ENCODE peak calls at places on chromosomes 4 and X, in nine cellular contexts. S is mammary epithelial cell; C is CD8-positive, alpha-beta T cell; T is Calu3; Y is heart left ventricle; X is GM13977; P is astrocyte; K is suprapubic skin; U is HCT116. V is an unnamed sample.

GRCh38 chr4:6682862-6683590 is 10.7 kb upstream of the S100P start:
- DNase-seq in S (no peak), C (no peak), T (no peak), Y (no peak), X (no peak), P (no peak), K (no peak), U (no peak), V (no peak)

GRCh38 chr4:186936496-186937375 is 213.1 kb upstream of the FAT1 start:
- DNase-seq in S (peak; percentile 79), C (no peak), T (peak; percentile 22), Y (no peak), X (no peak), P (peak; percentile 85), K (no peak), U (peak; percentile 84), V (no peak)

GRCh38 chr4:121785479-121785878 is 15.6 kb upstream of the EXOSC9 start:
- DNase-seq in S (no peak), C (no peak), T (no peak), Y (no peak), X (no peak), P (peak; percentile 41), K (no peak), U (no peak), V (no peak)

GRCh38 chr4:1413687-1414479 is 7.6 kb upstream of the NKX1-1 start:
- DNase-seq in S (no peak), C (no peak), T (no peak), Y (no peak), X (no peak), P (no peak), K (peak; percentile 76), U (no peak), V (peak; percentile 85)

GRCh38 chrX:155293771-155294170 is 29.5 kb upstream of the RAB39B start:
- DNase-seq in S (no peak), C (no peak), T (no peak), Y (no peak), X (no peak), P (no peak), K (no peak), U (no peak), V (no peak)

GRCh38 chr4:187603093-187603395 is 392.5 kb upstream of the ZFP42 start:
- DNase-seq in S (no peak), C (no peak), T (no peak), Y (no peak), X (no peak), P (peak; percentile 98), K (no peak), U (no peak), V (no peak)

GRCh38 chr4:1794809-1795303 is 1.8 kb downstream of the FGFR3 start:
- DNase-seq in S (no peak), C (no peak), T (no peak), Y (no peak), X (peak; percentile 61), P (no peak), K (no peak), U (no peak), V (no peak)

GRCh38 chr4:156723951-156724668 is 247.5 kb downstream of the PDGFC start:
- DNase-seq in S (no peak), C (no peak), T (no peak), Y (no peak), X (no peak), P (no peak), K (no peak), U (no peak), V (peak; percentile 81)

GRCh38 chrX:149837639-149838038 is 43.3 kb upstream of the MAGEA8 start:
- DNase-seq in S (peak; percentile 5), C (no peak), T (no peak), Y (no peak), X (no peak), P (no peak), K (no peak), U (no peak), V (no peak)

GRCh38 chrX:17046478-17047097 is 100.1 kb downstream of the REPS2 start:
- DNase-seq in S (peak; percentile 56), C (peak; percentile 22), T (peak; percentile 74), Y (peak; percentile 43), X (peak; percentile 44), P (no peak), K (no peak), U (peak; percentile 44), V (no peak)

GRCh38 chrX:49058794-49059193 is at the start of gene CCDC120:
- DNase-seq in S (peak; percentile 28), C (no peak), T (peak; percentile 67), Y (no peak), X (no peak), P (no peak), K (no peak), U (no peak), V (no peak)

GRCh38 chrX:53440631-53441517 is 6.7 kb upstream of the HSD17B10 start:
- DNase-seq in S (peak; percentile 72), C (peak; percentile 19), T (peak; percentile 29), Y (peak; percentile 67), X (peak; percentile 14), P (peak; percentile 30), K (peak; percentile 89), U (no peak), V (no peak)

GRCh38 chr4:76811604-76812412 is 86.1 kb downstream of the SOWAHB start:
- DNase-seq in S (no peak), C (no peak), T (no peak), Y (peak; percentile 73), X (no peak), P (peak; percentile 78), K (no peak), U (no peak), V (no peak)

GRCh38 chr4:66279084-66279483 is 608.8 kb upstream of the EPHA5 start:
- DNase-seq in S (no peak), C (no peak), T (no peak), Y (no peak), X (no peak), P (no peak), K (no peak), U (no peak), V (no peak)

GRCh38 chr4:10063544-10064300 is 42.4 kb upstream of the SLC2A9 start:
- DNase-seq in S (peak; percentile 70), C (no peak), T (peak; percentile 16), Y (peak; percentile 68), X (no peak), P (peak; percentile 61), K (no peak), U (peak; percentile 13), V (no peak)

GRCh38 chrX:7996414-7996813 is 69.2 kb upstream of the PNPLA4 start:
- DNase-seq in S (peak; percentile 19), C (peak; percentile 20), T (peak; percentile 10), Y (no peak), X (peak; percentile 40), P (peak; percentile 8), K (no peak), U (no peak), V (no peak)

GRCh38 chr4:154399259-154399974 is 92.2 kb downstream of the DCHS2 start:
- DNase-seq in S (peak; percentile 19), C (no peak), T (no peak), Y (no peak), X (no peak), P (no peak), K (no peak), U (no peak), V (no peak)
- TF ChIP-seq CTCF in S (peak; percentile 26), C (no peak), T (no peak), Y (peak; percentile 40), X (no peak), P (no peak), K (no peak), U (peak; percentile 40), V (peak; percentile 69)

GRCh38 chr4:37826282-37827029 is at the start of gene PGM2:
- DNase-seq in S (peak; percentile 83), C (peak; percentile 91), T (peak; percentile 85), Y (peak; percentile 93), X (peak; percentile 94), P (peak; percentile 67), K (peak; percentile 92), U (peak; percentile 67), V (peak; percentile 94)
- TF ChIP-seq CTCF in S (no peak), C (no peak), T (no peak), Y (peak; percentile 31), X (no peak), P (no peak), K (no peak), U (no peak), V (peak; percentile 60)

GRCh38 chr4:130336585-130337217 is 1240.7 kb downstream of the C4orf33 start:
- DNase-seq in S (no peak), C (no peak), T (peak; percentile 7), Y (no peak), X (no peak), P (peak; percentile 9), K (no peak), U (peak; percentile 26), V (no peak)
- TF ChIP-seq CTCF in S (peak; percentile 39), C (no peak), T (peak; percentile 41), Y (peak; percentile 34), X (peak; percentile 48), P (peak; percentile 74), K (no peak), U (no peak), V (peak; percentile 73)

GRCh38 chrX:69615323-69615722 is 590 bp upstream of the EDA start:
- DNase-seq in S (no peak), C (no peak), T (no peak), Y (no peak), X (no peak), P (no peak), K (no peak), U (no peak), V (no peak)
- TF ChIP-seq CTCF in S (no peak), C (no peak), T (no peak), Y (no peak), X (no peak), P (no peak), K (no peak), U (no peak), V (no peak)

GRCh38 chrX:38327775-38328081 is 419 bp upstream of the RPGR start:
- DNase-seq in S (no peak), C (no peak), T (no peak), Y (no peak), X (no peak), P (no peak), K (no peak), U (no peak), V (no peak)
- TF ChIP-seq CTCF in S (no peak), C (peak; percentile 6), T (no peak), Y (no peak), X (no peak), P (no peak), K (no peak), U (no peak), V (peak; percentile 28)